ENCODE peak calls at places on chromosomes 13 and 19, in ten cellular contexts. V, Z, W, N, M, X, E, P, U and B are unnamed samples.

GRCh38 chr13:114173753-114174152 is 5.3 kb upstream of the CFAP97D2 start:
- DNase-seq in V (no peak), Z (no peak), W (no peak), N (no peak), M (no peak), X (no peak), E (no peak), P (no peak), U (no peak), B (no peak)

GRCh38 chr13:113982296-113982661 is 8.4 kb upstream of the C13orf46 start:
- DNase-seq in V (no peak), Z (no peak), W (no peak), N (no peak), M (no peak), X (no peak), E (no peak), P (no peak), U (no peak), B (peak)

GRCh38 chr13:62924395-62924794 is 1508.7 kb upstream of the PCDH20 start:
- DNase-seq in V (no peak), Z (no peak), W (no peak), N (no peak), M (no peak), X (no peak), E (no peak), P (no peak), U (no peak), B (no peak)

GRCh38 chr13:111640476-111640875 is 320.0 kb downstream of the TEX29 start:
- DNase-seq in V (no peak), Z (no peak), W (no peak), N (no peak), M (no peak), X (no peak), E (no peak), P (no peak), U (no peak), B (no peak)

GRCh38 chr13:30020726-30021312 is 170.4 kb upstream of the UBL3 start:
- DNase-seq in V (no peak), Z (no peak), W (peak), N (peak), M (no peak), X (no peak), E (peak), P (no peak), U (no peak), B (no peak)

GRCh38 chr19:31519216-31519615 is 170.0 kb upstream of the TSHZ3 start:
- DNase-seq in V (no peak), Z (no peak), W (no peak), N (peak), M (no peak), X (no peak), E (no peak), P (no peak), U (no peak), B (no peak)

GRCh38 chr13:108828053-108828806 is 198.8 kb downstream of the MYO16 start:
- DNase-seq in V (no peak), Z (no peak), W (no peak), N (peak), M (no peak), X (no peak), E (peak), P (no peak), U (no peak), B (no peak)

GRCh38 chr19:31676271-31677004 is 327.2 kb upstream of the TSHZ3 start:
- DNase-seq in V (peak), Z (peak), W (no peak), N (peak), M (no peak), X (no peak), E (no peak), P (no peak), U (no peak), B (no peak)

GRCh38 chr13:95536629-95537241 is 15.8 kb upstream of the CLDN10 start:
- DNase-seq in V (no peak), Z (peak), W (no peak), N (peak), M (no peak), X (no peak), E (no peak), P (no peak), U (no peak), B (no peak)
- TF ChIP-seq CTCF in V (peak), Z (peak), W (peak), N (peak), M (peak), X (peak), E (peak), P (peak), U (peak), B (peak)

DNA sequence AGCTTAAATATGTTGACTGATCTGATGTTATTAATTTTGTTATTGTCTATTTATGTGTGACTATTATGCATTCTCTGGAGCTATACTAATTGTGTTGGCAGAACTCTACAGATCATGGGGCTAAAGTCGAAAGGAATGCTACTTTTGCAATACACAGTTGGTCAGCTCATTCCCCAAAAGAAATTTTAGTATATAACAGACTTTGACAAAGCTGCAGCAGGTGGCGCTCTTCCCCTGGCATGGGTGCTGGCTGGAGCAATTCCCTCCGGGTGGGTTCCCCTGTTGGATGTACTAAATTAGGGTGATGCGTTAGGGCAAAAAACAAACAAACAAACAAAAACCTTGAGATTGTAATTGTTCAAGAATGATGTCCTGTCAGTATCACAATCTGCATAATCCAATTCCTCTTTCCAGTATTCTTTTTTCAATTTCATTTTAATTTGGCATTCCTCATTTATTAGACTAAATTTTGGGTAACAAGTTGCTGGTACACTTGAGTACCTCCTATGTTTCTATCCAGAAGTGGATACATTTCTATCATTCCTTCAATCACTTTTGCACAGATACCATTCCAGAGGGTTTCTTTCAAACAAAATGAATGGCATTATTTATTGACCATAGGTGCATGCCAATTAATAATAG is 322.8 kb upstream of the EDNRB start:
- DNase-seq in V (peak), Z (peak), W (peak), N (no peak), M (no peak), X (peak), E (peak), P (no peak), U (peak), B (no peak)
- TF ChIP-seq CTCF in V (peak), Z (peak), W (peak), N (peak), M (no peak), X (peak), E (peak), P (peak), U (peak), B (peak)

GRCh38 chr19:56155124-56155687 is 14.1 kb downstream of the ZNF444 start:
- DNase-seq in V (peak), Z (peak), W (peak), N (no peak), M (no peak), X (peak), E (no peak), P (no peak), U (peak), B (no peak)
- TF ChIP-seq CTCF in V (peak), Z (peak), W (peak), N (peak), M (peak), X (peak), E (no peak), P (peak), U (peak), B (peak)

GRCh38 chr19:28731577-28731976 is 481.4 kb downstream of the UQCRFS1 start:
- DNase-seq in V (no peak), Z (no peak), W (no peak), N (no peak), M (no peak), X (no peak), E (no peak), P (no peak), U (no peak), B (no peak)

GRCh38 chr19:28726533-28726932 is 486.4 kb downstream of the UQCRFS1 start:
- DNase-seq in V (no peak), Z (no peak), W (no peak), N (no peak), M (no peak), X (no peak), E (no peak), P (no peak), U (no peak), B (no peak)

GRCh38 chr19:28727835-28728159 is 485.2 kb downstream of the UQCRFS1 start:
- DNase-seq in V (no peak), Z (no peak), W (no peak), N (no peak), M (no peak), X (no peak), E (no peak), P (no peak), U (no peak), B (no peak)

GRCh38 chr19:28731113-28731512 is 481.8 kb downstream of the UQCRFS1 start:
- DNase-seq in V (no peak), Z (no peak), W (no peak), N (no peak), M (no peak), X (no peak), E (no peak), P (no peak), U (no peak), B (no peak)

DNA sequence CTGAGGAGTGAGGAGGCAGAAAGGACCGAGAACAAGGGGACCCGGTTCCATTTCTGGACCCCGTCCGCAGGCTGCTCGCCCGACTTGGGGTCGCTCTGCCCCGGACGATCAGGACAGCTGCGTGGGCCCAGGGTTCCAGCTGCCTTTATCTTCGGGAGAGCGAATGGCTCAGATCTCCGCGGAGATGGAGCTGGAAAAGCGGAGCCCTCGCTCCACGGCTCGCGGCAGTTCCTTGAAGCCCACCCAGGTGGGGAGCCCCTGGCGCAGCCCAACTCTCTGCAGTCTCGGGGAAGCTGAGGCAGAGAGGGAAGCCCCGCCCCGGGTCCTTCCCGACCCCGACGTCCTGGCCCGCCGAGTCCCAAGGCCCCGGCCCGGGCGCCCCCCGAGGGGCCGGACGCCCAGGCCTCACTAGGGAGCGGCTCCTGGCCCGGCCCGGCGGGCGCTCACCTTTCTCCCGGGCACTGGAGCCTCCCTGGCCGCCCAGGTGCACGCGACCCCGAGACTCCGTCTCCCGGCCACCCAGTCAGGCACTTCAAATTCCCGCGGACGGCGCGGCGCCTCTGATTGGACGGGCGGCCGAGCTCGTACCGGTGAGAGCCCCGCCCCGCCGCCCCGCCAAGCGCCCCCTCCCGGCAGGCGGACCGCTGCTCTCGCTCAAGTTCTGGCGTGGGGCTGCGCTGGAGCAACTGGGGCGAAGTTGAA is 485.7 kb downstream of the UQCRFS1 start:
- DNase-seq in V (peak), Z (peak), W (no peak), N (no peak), M (no peak), X (no peak), E (peak), P (no peak), U (peak), B (no peak)
- TF ChIP-seq CTCF in V (no peak), Z (peak), W (no peak), N (no peak), M (no peak), X (no peak), E (no peak), P (peak), U (no peak), B (peak)